ENCODE peak calls at places on chromosomes 3 and 15, in six cellular contexts. E is BJ, D is NCI-H2171 treated with DMSO at 0.1 percent for 48 hours, W is tibial artery, C is activated T-cell treated with anti-CD3 and anti-CD28 coated beads for 48 hours, G is right cardiac atrium. Q is an unnamed sample.

GRCh38 chr3:79976466-79976865 is 208.7 kb upstream of the ROBO1 start:
- DNase-seq in E (no peak), D (no peak), W (no peak), C (no peak), G (no peak), Q (no peak)

GRCh38 chr3:34202975-34203374 is 404.5 kb downstream of the PDCD6IP start:
- DNase-seq in E (no peak), D (peak), W (no peak), C (no peak), G (no peak), Q (no peak)

GRCh38 chr15:43361313-43361903 is 9.4 kb downstream of the ZSCAN29 start:
- DNase-seq in E (no peak), D (no peak), W (no peak), C (no peak), G (no peak), Q (no peak)

GRCh38 chr3:75395601-75396315 is 268.4 kb upstream of the FRG2C start:
- DNase-seq in E (no peak), D (no peak), W (no peak), C (no peak), G (no peak), Q (no peak)

GRCh38 chr3:139764069-139764905 is 86.5 kb upstream of the NMNAT3 start:
- DNase-seq in E (no peak), D (no peak), W (no peak), C (no peak), G (no peak), Q (no peak)

GRCh38 chr3:136078421-136079364 is 113.2 kb downstream of the PPP2R3A start:
- DNase-seq in E (no peak), D (peak), W (no peak), C (no peak), G (no peak), Q (no peak)

GRCh38 chr15:91110407-91110806 is 10.3 kb downstream of the SV2B start:
- DNase-seq in E (no peak), D (peak), W (no peak), C (no peak), G (peak), Q (no peak)

GRCh38 chr15:94804613-94805012 is 573.3 kb downstream of the MCTP2 start:
- DNase-seq in E (no peak), D (no peak), W (no peak), C (no peak), G (no peak), Q (no peak)

GRCh38 chr3:113147608-113148306 is 63.6 kb upstream of the BOC start:
- DNase-seq in E (no peak), D (no peak), W (no peak), C (no peak), G (no peak), Q (no peak)

GRCh38 chr3:12661926-12662592 is 1.9 kb downstream of the RAF1 start:
- DNase-seq in E (no peak), D (no peak), W (peak), C (no peak), G (no peak), Q (no peak)

GRCh38 chr3:140546649-140547048 is 131.2 kb upstream of the TRIM42 start:
- DNase-seq in E (no peak), D (no peak), W (no peak), C (no peak), G (no peak), Q (no peak)

GRCh38 chr15:57112178-57112577 is 193.7 kb downstream of the TCF12 start:
- DNase-seq in E (no peak), D (no peak), W (no peak), C (no peak), G (no peak), Q (no peak)

GRCh38 chr15:47331796-47332480 is 385.4 kb upstream of the SEMA6D start:
- DNase-seq in E (peak), D (no peak), W (no peak), C (no peak), G (no peak), Q (no peak)

Q was measured in stimulated activated CD4-positive, alpha-beta T cell treated with anti-CD3 and anti-CD28 coated beads, TNF-alpha, amount 100 ng/mL, for 48 hours.